ENCODE peak calls at places on chromosomes 6 and 20, in ten cellular contexts. B, C, F, W, V, S, Y, I, H and Q are unnamed samples.

GRCh38 chr6:146892613-146893401 is 294.0 kb downstream of the ADGB start:
- DNase-seq in I (no peak), B (no peak), C (no peak), H (no peak), Y (no peak), F (no peak), W (peak), V (no peak), S (peak), Q (no peak)

GRCh38 chr20:35269055-35269781 is 8.7 kb downstream of the MMP24OS start:
- DNase-seq in F (peak), C (peak), H (no peak), S (peak), W (no peak), V (peak), B (peak), Y (peak), I (peak), Q (peak)

GRCh38 chr20:34010405-34010895 is 16.7 kb downstream of the RALY start:
- DNase-seq in I (no peak), C (no peak), Y (no peak), V (no peak), F (no peak), H (no peak), W (no peak), B (no peak), S (no peak), Q (no peak)

GRCh38 chr6:79127660-79128059 is 49.6 kb upstream of the PHIP start:
- DNase-seq in B (no peak), C (no peak), H (no peak), V (no peak), I (no peak), S (no peak), W (no peak), Y (peak), F (no peak), Q (no peak)

GRCh38 chr20:58842276-58842675 is 8.4 kb downstream of the GNAS-AS1 start:
- DNase-seq in F (no peak), I (no peak), H (no peak), Y (no peak), S (no peak), C (no peak), W (no peak), B (no peak), V (no peak), Q (no peak)

GRCh38 chr20:58173930-58174707 is 54.3 kb downstream of the ANKRD60 start:
- DNase-seq in I (no peak), B (peak), F (no peak), H (no peak), S (no peak), W (no peak), V (no peak), Y (no peak), C (no peak), Q (no peak)

GRCh38 chr6:42099340-42100028 is 42.9 kb downstream of the C6orf132 start:
- DNase-seq in V (peak), W (no peak), S (peak), H (no peak), Y (peak), C (no peak), F (peak), I (no peak), B (peak), Q (no peak)

GRCh38 chr6:53011993-53012392 is 16.9 kb upstream of the GSTA4 start:
- DNase-seq in Y (no peak), V (no peak), W (no peak), F (no peak), I (no peak), H (no peak), S (no peak), B (no peak), C (no peak), Q (no peak)

GRCh38 chr6:116012471-116012949 is 48.2 kb downstream of the FRK start:
- DNase-seq in V (no peak), I (no peak), S (peak), Y (peak), W (peak), C (no peak), H (no peak), F (no peak), B (no peak), Q (no peak)

DNA sequence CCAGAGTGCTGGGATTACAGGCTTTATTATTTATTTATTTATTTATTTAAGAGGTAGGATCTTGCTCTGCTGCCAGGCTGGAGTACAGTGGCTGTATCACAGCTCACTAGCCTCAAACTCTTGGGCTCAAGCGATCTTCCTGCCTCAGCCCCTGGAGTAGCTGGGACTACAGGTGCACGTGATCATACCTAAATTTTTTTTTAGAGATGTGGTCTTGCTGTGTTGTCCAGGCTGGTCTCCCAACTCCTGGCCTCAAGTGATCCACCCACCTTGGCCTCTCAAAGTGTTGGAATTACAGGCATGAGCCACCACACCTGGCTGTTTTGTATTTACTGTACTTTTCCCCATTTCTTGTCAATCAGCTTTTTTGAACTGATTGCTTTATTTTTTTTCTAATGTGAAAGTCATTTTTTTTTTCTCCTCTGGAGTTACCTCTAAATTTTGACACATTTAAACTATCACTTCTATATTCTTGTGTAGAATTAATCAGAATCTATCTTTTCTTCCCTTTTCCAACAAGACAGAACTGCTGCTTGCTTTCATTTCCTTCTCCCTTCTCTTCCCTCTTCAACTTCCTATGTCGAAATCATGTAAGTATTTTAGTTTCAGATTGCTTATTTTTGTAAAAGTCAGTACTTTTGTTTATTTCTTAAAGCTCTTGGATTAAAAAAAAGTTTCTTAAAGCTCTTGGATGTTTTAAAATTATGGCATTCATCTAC is 12.0 kb downstream of the PANK2 start:
- DNase-seq in B (no peak), C (no peak), I (no peak), Y (no peak), F (no peak), W (no peak), H (no peak), V (no peak), S (no peak), Q (no peak)
- H3K27ac ChIP-seq in B (peak), C (peak), I (peak), Y (no peak), F (no peak), W (peak), H (no peak), V (peak), S (no peak), Q (peak)

DNA sequence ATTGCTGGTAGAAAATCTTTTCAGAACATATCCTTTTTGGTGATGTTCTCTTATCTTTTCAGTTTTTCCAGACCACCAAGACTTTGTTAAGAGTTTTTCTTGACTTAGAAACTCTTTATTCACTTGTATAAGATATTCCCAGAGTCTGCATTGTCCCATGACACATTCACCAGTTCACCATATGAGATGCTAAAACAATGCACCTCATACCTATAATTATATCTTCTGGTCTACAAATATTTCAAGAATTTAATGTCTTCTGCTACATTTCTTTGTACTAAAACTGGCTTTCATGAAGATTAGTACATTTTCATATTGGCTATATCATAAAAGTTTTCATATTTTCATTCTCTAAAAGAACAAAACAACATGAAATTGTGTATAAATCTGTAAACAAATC is 111.3 kb downstream of the ADGRG6 start:
- DNase-seq in B (no peak), Y (no peak), H (no peak), V (no peak), F (no peak), C (no peak), S (peak), I (no peak), W (no peak), Q (no peak)
- H3K4me3 ChIP-seq in B (no peak), Y (no peak), H (peak), V (no peak), F (no peak), C (no peak), S (no peak), I (no peak), W (no peak), Q (no peak)

GRCh38 chr6:37915463-37915862 is 95.9 kb downstream of the ZFAND3 start:
- DNase-seq in W (no peak), V (no peak), S (no peak), I (no peak), B (no peak), F (no peak), H (no peak), Y (no peak), C (no peak), Q (no peak)
- TF ChIP-seq CTCF in W (no peak), V (no peak), S (no peak), I (no peak), B (no peak), F (no peak), H (no peak), Y (no peak), C (no peak), Q (no peak)

GRCh38 chr6:5082487-5083306 is 2.4 kb upstream of the PPP1R3G start:
- DNase-seq in F (no peak), C (no peak), V (no peak), Y (peak), W (no peak), H (peak), S (peak), B (no peak), I (no peak), Q (no peak)

GRCh38 chr6:5083307-5083583 is 1.9 kb upstream of the PPP1R3G start:
- DNase-seq in B (no peak), F (no peak), S (no peak), C (no peak), I (no peak), W (no peak), V (no peak), H (no peak), Y (no peak), Q (no peak)

GRCh38 chr6:5081182-5081581 is 4.0 kb upstream of the PPP1R3G start:
- DNase-seq in W (no peak), Y (no peak), I (no peak), C (no peak), B (no peak), H (no peak), F (no peak), S (no peak), V (no peak), Q (no peak)

GRCh38 chr6:5080574-5080973 is 4.6 kb upstream of the PPP1R3G start:
- DNase-seq in H (no peak), S (no peak), B (no peak), C (no peak), I (no peak), W (no peak), F (no peak), Y (peak), V (no peak), Q (no peak)

GRCh38 chr6:5081955-5082354 is 3.2 kb upstream of the PPP1R3G start:
- DNase-seq in F (no peak), H (no peak), S (no peak), Y (no peak), B (no peak), W (no peak), I (no peak), C (no peak), V (no peak), Q (no peak)
- H3K27ac ChIP-seq in F (no peak), H (no peak), S (peak), Y (peak), B (no peak), W (no peak), I (no peak), C (no peak), V (no peak), Q (no peak)

DNA sequence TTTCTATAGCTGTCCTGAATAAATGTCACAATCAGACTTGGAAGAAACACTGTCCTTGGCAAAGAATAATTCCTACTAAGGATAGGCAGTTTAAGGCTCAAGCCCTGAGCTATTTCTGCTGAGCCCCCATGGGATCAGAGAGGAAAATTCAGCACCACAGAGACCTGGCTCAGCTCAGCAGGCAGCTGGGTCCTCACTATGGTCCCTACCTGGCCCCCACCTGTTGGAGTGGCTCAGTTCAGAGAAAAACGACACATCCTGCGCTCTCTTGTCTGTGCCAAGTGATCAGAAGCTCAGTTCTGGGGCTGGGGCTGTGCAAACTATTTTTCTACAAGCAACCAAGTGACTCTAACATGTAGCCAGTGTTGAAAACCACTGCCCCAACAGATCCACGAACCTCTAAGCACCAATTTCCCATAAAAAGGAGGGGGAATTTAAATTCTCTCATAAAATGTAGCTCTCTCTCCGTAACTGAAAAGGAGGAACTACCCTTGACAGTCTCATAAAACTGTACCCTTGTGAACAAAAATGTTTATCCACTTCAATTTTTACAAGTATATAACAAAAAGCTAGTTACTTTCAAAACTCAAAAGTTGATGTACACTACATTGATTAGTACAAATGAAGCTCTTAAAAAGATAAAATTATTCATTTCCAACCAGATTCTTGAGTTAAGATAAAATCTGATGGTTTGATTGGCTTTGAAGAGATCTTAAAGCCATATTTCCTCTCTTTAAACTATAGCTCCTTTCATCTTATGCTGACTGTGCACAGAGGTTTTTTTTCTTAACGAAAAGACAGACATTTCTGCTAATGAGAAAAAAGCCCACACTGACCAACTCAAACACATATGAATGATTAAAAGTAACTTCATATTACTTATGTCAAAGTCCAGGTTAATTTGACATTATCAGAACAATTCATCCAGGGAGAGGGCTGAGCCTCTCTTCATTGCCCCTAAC is 52.0 kb downstream of the KIF13A start:
- DNase-seq in B (no peak), I (no peak), H (no peak), Y (no peak), V (no peak), S (no peak), F (no peak), C (no peak), W (no peak), Q (no peak)
- H3K4me3 ChIP-seq in B (no peak), I (no peak), H (no peak), Y (no peak), V (no peak), S (no peak), F (no peak), C (no peak), W (no peak), Q (no peak)

GRCh38 chr6:148217051-148217450 is 125.6 kb upstream of the SASH1 start:
- DNase-seq in H (no peak), W (no peak), C (no peak), I (no peak), Y (no peak), B (no peak), V (no peak), S (no peak), F (no peak), Q (no peak)

GRCh38 chr6:148223424-148223842 is 119.2 kb upstream of the SASH1 start:
- DNase-seq in B (no peak), Y (no peak), I (no peak), C (no peak), V (no peak), F (no peak), H (no peak), S (peak), W (no peak), Q (no peak)

GRCh38 chr6:148221580-148221979 is 121.1 kb upstream of the SASH1 start:
- DNase-seq in S (no peak), C (no peak), B (no peak), V (no peak), I (no peak), F (no peak), W (no peak), H (no peak), Y (no peak), Q (no peak)

GRCh38 chr6:148217921-148218320 is 124.7 kb upstream of the SASH1 start:
- DNase-seq in W (no peak), C (no peak), F (peak), Y (no peak), V (no peak), B (no peak), H (no peak), I (no peak), S (no peak), Q (no peak)

GRCh38 chr6:148218542-148219258 is 123.9 kb upstream of the SASH1 start:
- DNase-seq in C (no peak), B (no peak), S (no peak), Y (no peak), I (no peak), H (no peak), V (no peak), W (no peak), F (no peak), Q (no peak)
- TF ChIP-seq CTCF in C (no peak), B (no peak), S (no peak), Y (no peak), I (no peak), H (no peak), V (no peak), W (no peak), F (no peak), Q (no peak)

GRCh38 chr6:62623851-62624532 is 338.0 kb upstream of the KHDRBS2 start:
- DNase-seq in I (no peak), B (no peak), S (no peak), W (no peak), H (no peak), V (no peak), Y (peak), F (no peak), C (no peak), Q (no peak)
- H3K27ac ChIP-seq in I (no peak), B (no peak), S (no peak), W (no peak), H (no peak), V (no peak), Y (no peak), F (no peak), C (no peak), Q (no peak)